ENCODE peak calls at places on chromosomes 2 and 18, in seven cellular contexts. B is ELF-1, W is OCI-M1, U is NCI-H1417, Q is ovary, E is psoas muscle, V is cardiac fibroblast. A is an unnamed sample.

GRCh38 chr2:16005819-16006536 is 65.6 kb downstream of the MYCN start:
- DNase-seq in U (no peak), V (peak; percentile 3), B (no peak), W (peak; percentile 17), Q (no peak), E (no peak), A (no peak)

GRCh38 chr18:5997361-5997760 is 102.0 kb upstream of the TMEM200C start:
- DNase-seq in V (no peak), E (no peak), B (no peak), Q (no peak), W (no peak), U (no peak), A (no peak)

GRCh38 chr2:47093626-47094025 is 61.5 kb downstream of the STPG4 start:
- DNase-seq in Q (no peak), W (no peak), V (no peak), B (no peak), E (no peak), U (no peak), A (no peak)

GRCh38 chr2:211055438-211055837 is 499.0 kb downstream of the CPS1 start:
- DNase-seq in Q (no peak), E (no peak), V (peak; percentile 33), U (peak; percentile 18), W (peak; percentile 27), B (no peak), A (no peak)

GRCh38 chr2:180706694-180707093 is 273.7 kb upstream of the UBE2E3 start:
- DNase-seq in U (no peak), B (no peak), E (no peak), Q (no peak), V (no peak), W (peak; percentile 37), A (no peak)

GRCh38 chr2:44100351-44100750 is 68.3 kb upstream of the PPM1B start:
- DNase-seq in Q (peak; percentile 49), E (peak; percentile 79), B (no peak), U (no peak), W (peak; percentile 81), V (peak; percentile 97), A (peak; percentile 22)

GRCh38 chr18:57095884-57096283 is 51.0 kb upstream of the BOD1L2 start:
- DNase-seq in B (no peak), W (peak; percentile 88), V (no peak), Q (no peak), U (no peak), E (no peak), A (peak; percentile 73)

GRCh38 chr2:112027767-112028166 is 27.3 kb upstream of the TMEM87B start:
- DNase-seq in W (no peak), U (no peak), B (no peak), Q (no peak), V (no peak), E (no peak), A (no peak)

GRCh38 chr2:120535081-120535480 is 189.1 kb downstream of the INHBB start:
- DNase-seq in E (no peak), W (no peak), Q (no peak), U (no peak), V (no peak), B (no peak), A (no peak)

GRCh38 chr2:176650101-176650500 is 380.9 kb downstream of the MTX2 start:
- DNase-seq in U (peak; percentile 41), Q (no peak), B (no peak), W (no peak), V (no peak), E (no peak), A (no peak)

GRCh38 chr18:58611471-58612131 is 17.3 kb downstream of the ALPK2 start:
- DNase-seq in U (no peak), V (no peak), B (peak; percentile 81), W (no peak), Q (no peak), E (no peak), A (no peak)

GRCh38 chr2:238657132-238658053 is 190.5 kb upstream of the TWIST2 start:
- DNase-seq in W (no peak), B (peak; percentile 73), V (no peak), Q (no peak), E (no peak), U (no peak), A (no peak)

GRCh38 chr2:33777791-33778190 is 178.7 kb upstream of the FAM98A start:
- DNase-seq in Q (no peak), V (no peak), W (no peak), E (no peak), B (no peak), U (no peak), A (no peak)

GRCh38 chr2:232541961-232542714 is 2.6 kb downstream of the CHRNG start:
- DNase-seq in W (no peak), Q (no peak), U (no peak), E (peak; percentile 18), B (no peak), V (no peak), A (no peak)

GRCh38 chr2:20443276-20443920 is 3.5 kb upstream of the RHOB start:
- DNase-seq in W (peak; percentile 74), E (peak; percentile 54), B (peak; percentile 65), V (peak; percentile 79), Q (peak; percentile 57), U (peak; percentile 72), A (no peak)

GRCh38 chr2:172726172-172726735 is 9.4 kb upstream of the RAPGEF4 start:
- DNase-seq in Q (no peak), V (no peak), U (no peak), W (no peak), B (no peak), E (no peak), A (no peak)

GRCh38 chr2:237210297-237210696 is 124.6 kb downstream of the COPS8 start:
- DNase-seq in W (no peak), V (no peak), Q (peak; percentile 9), B (no peak), U (no peak), E (no peak), A (no peak)

GRCh38 chr2:46275995-46276394 is 21.2 kb upstream of the EPAS1 start:
- DNase-seq in B (peak; percentile 68), W (no peak), V (peak; percentile 31), E (peak; percentile 76), U (no peak), Q (peak; percentile 68), A (no peak)

GRCh38 chr2:204033601-204034495 is 97.3 kb downstream of the ICOS start:
- DNase-seq in W (no peak), B (no peak), V (no peak), E (no peak), Q (no peak), U (no peak), A (no peak)

GRCh38 chr2:221135699-221136098 is 436.4 kb downstream of the EPHA4 start:
- DNase-seq in B (no peak), V (no peak), Q (no peak), U (no peak), W (no peak), E (no peak), A (no peak)

GRCh38 chr2:151761687-151762086 is 27.4 kb upstream of the NEB start:
- DNase-seq in W (no peak), B (no peak), V (no peak), Q (no peak), E (no peak), U (no peak), A (no peak)

GRCh38 chr2:112001136-112001764 is 53.8 kb upstream of the TMEM87B start:
- DNase-seq in E (no peak), U (no peak), B (no peak), Q (no peak), V (peak; percentile 12), W (peak; percentile 91), A (peak; percentile 15)

GRCh38 chr2:191412353-191412752 is 167.1 kb downstream of the MYO1B start:
- DNase-seq in B (no peak), U (no peak), E (no peak), W (no peak), Q (no peak), V (no peak), A (no peak)

GRCh38 chr2:113192459-113193100 is 18.8 kb downstream of the PSD4 start:
- DNase-seq in V (no peak), U (no peak), B (peak; percentile 81), E (no peak), W (no peak), Q (no peak), A (no peak)

GRCh38 chr2:43292297-43292696 is 65.9 kb upstream of the ZFP36L2 start:
- DNase-seq in V (no peak), U (no peak), W (no peak), Q (no peak), B (no peak), E (no peak), A (no peak)

GRCh38 chr18:68342039-68342659 is 372.8 kb downstream of the TMX3 start:
- DNase-seq in W (no peak), V (no peak), E (no peak), B (no peak), U (peak; percentile 62), Q (no peak), A (no peak)

GRCh38 chr2:229669841-229670240 is 44.5 kb downstream of the DNER start:
- DNase-seq in W (no peak), Q (no peak), U (no peak), E (no peak), V (peak; percentile 72), B (no peak), A (no peak)

GRCh38 chr2:105782123-105782522 is 37.4 kb downstream of the NCK2 start:
- DNase-seq in U (no peak), E (no peak), Q (no peak), V (no peak), W (peak; percentile 18), B (no peak), A (no peak)

GRCh38 chr2:217413193-217413592 is 553.3 kb upstream of the TNP1 start:
- DNase-seq in B (no peak), Q (no peak), V (peak; percentile 82), E (no peak), W (no peak), U (no peak), A (no peak)

GRCh38 chr2:229800997-229801754 is 86.8 kb upstream of the DNER start:
- DNase-seq in W (peak; percentile 76), U (peak; percentile 77), B (peak; percentile 32), V (peak; percentile 76), Q (peak; percentile 60), E (peak; percentile 59), A (peak; percentile 20)

GRCh38 chr2:30217644-30218361 is 13.5 kb upstream of the LBH start:
- DNase-seq in E (no peak), U (peak; percentile 98), V (peak; percentile 3), Q (no peak), W (no peak), B (peak; percentile 61), A (no peak)